ENCODE peak calls at places on chromosome 16, in seven cellular contexts. L is esophagus muscularis mucosa, F is A549, P is endothelial cell of umbilical vein, T is GM12878, E is body of pancreas, G is heart left ventricle. O is an unnamed sample.

GRCh38 chr16:12467418-12468210 is 336.1 kb downstream of the CPPED1 start:
- DNase-seq in L (no peak), F (no peak), P (no peak), T (no peak), E (no peak), G (no peak), O (no peak)

GRCh38 chr16:77788196-77789084 is at the start of gene VAT1L:
- DNase-seq in L (no peak), F (peak; percentile 42), P (peak; percentile 54), T (no peak), E (no peak), G (peak; percentile 33), O (peak; percentile 26)

GRCh38 chr16:15494231-15494630 is 59.8 kb downstream of the BMERB1 start:
- DNase-seq in L (no peak), F (no peak), P (no peak), T (no peak), E (no peak), G (no peak), O (no peak)

GRCh38 chr16:89096768-89097527 is 3.3 kb downstream of the ACSF3 start:
- DNase-seq in L (no peak), F (no peak), P (no peak), T (no peak), E (no peak), G (no peak), O (no peak)

GRCh38 chr16:70158261-70158939 is 15.2 kb upstream of the CLEC18C start:
- DNase-seq in L (peak; percentile 91), F (peak; percentile 12), P (peak; percentile 3), T (no peak), E (no peak), G (no peak), O (no peak)

GRCh38 chr16:69424935-69425784 is 741 bp downstream of the CYB5B start:
- DNase-seq in L (no peak), F (no peak), P (no peak), T (no peak), E (no peak), G (no peak), O (no peak)

GRCh38 chr16:4924593-4925378 is 12.2 kb downstream of the PPL start:
- DNase-seq in L (no peak), F (no peak), P (no peak), T (no peak), E (peak; percentile 72), G (no peak), O (no peak)

GRCh38 chr16:11401161-11402050 is 56.1 kb downstream of the RMI2 start:
- DNase-seq in L (no peak), F (no peak), P (no peak), T (no peak), E (peak; percentile 93), G (peak; percentile 71), O (peak; percentile 81)

GRCh38 chr16:31305219-31305618 is 45.4 kb downstream of the ITGAM start:
- DNase-seq in L (no peak), F (no peak), P (no peak), T (no peak), E (no peak), G (no peak), O (no peak)

GRCh38 chr16:16983545-16983944 is 487.2 kb downstream of the XYLT1 start:
- DNase-seq in L (no peak), F (no peak), P (no peak), T (no peak), E (no peak), G (no peak), O (no peak)

GRCh38 chr16:55655709-55656694 is at the start of gene SLC6A2:
- DNase-seq in L (no peak), F (no peak), P (no peak), T (no peak), E (no peak), G (peak; percentile 41), O (no peak)

GRCh38 chr16:7363397-7364053 is 30.9 kb downstream of the RBFOX1 start:
- DNase-seq in L (no peak), F (no peak), P (no peak), T (no peak), E (no peak), G (peak; percentile 76), O (no peak)

GRCh38 chr16:13995194-13995593 is 75.2 kb downstream of the ERCC4 start:
- DNase-seq in L (peak; percentile 31), F (no peak), P (no peak), T (no peak), E (no peak), G (no peak), O (no peak)

GRCh38 chr16:86222965-86223551 is 287.3 kb upstream of the FOXF1 start:
- DNase-seq in L (no peak), F (no peak), P (peak; percentile 10), T (no peak), E (no peak), G (no peak), O (no peak)

GRCh38 chr16:27718136-27718766 is 168.3 kb downstream of the KATNIP start:
- DNase-seq in L (no peak), F (no peak), P (no peak), T (no peak), E (peak; percentile 30), G (no peak), O (no peak)

GRCh38 chr16:25996052-25996451 is 304.3 kb downstream of the HS3ST4 start:
- DNase-seq in L (no peak), F (no peak), P (no peak), T (no peak), E (no peak), G (no peak), O (no peak)

GRCh38 chr16:56916571-56917403 is 15.2 kb upstream of the HERPUD1 start:
- DNase-seq in L (no peak), F (no peak), P (no peak), T (peak; percentile 77), E (no peak), G (no peak), O (no peak)

GRCh38 chr16:53839150-53839549 is 135.2 kb downstream of the FTO start:
- DNase-seq in L (no peak), F (no peak), P (no peak), T (no peak), E (no peak), G (no peak), O (no peak)

GRCh38 chr16:50677351-50677750 is 3.8 kb downstream of the SNX20 start:
- DNase-seq in L (no peak), F (no peak), P (no peak), T (no peak), E (no peak), G (no peak), O (no peak)

GRCh38 chr16:89505204-89506112 is 2.7 kb upstream of the SPG7 start:
- DNase-seq in L (peak; percentile 97), F (peak; percentile 86), P (peak; percentile 91), T (peak; percentile 88), E (peak; percentile 95), G (peak; percentile 95), O (peak; percentile 72)

GRCh38 chr16:11342021-11342855 is 3.0 kb upstream of the RMI2 start:
- DNase-seq in L (no peak), F (no peak), P (no peak), T (no peak), E (no peak), G (no peak), O (no peak)

GRCh38 chr16:65071371-65072311 is 50.2 kb downstream of the CDH11 start:
- DNase-seq in L (peak; percentile 91), F (no peak), P (peak; percentile 4), T (no peak), E (peak; percentile 12), G (peak; percentile 49), O (no peak)

GRCh38 chr16:84596801-84597517 is 20.9 kb downstream of the COTL1 start:
- DNase-seq in L (no peak), F (no peak), P (no peak), T (no peak), E (no peak), G (no peak), O (no peak)

GRCh38 chr16:81006472-81007311 is at the start of the genes CENPN and CMC2:
- DNase-seq in L (peak; percentile 100), F (peak; percentile 92), P (peak; percentile 99), T (peak; percentile 92), E (peak; percentile 100), G (peak; percentile 100), O (peak; percentile 88)
- TF ChIP-seq POLR2A in L (peak; percentile 76), F (peak; percentile 63), P (no peak), T (peak; percentile 84), E (peak; percentile 88), G (peak; percentile 74), O (peak; percentile 68)

DNA sequence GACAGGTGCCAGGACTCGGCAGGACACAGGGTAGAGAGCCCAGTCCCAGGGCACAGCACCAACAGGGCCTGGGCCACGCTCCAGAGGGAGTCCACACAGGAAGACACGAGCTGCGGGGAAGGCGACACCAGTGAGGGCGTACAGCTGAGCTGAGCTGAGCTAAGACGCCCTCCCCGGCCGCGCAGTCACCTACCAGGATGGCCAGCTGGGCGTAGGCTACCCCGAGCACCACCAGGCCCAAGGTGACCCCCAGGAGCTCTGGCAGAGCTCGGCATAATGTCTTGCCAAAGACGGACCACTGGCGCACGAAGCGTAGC is 42.7 kb downstream of the TSC2 start:
- DNase-seq in L (no peak), F (no peak), P (no peak), T (no peak), E (no peak), G (peak; percentile 55), O (no peak)
- TF ChIP-seq POLR2A in L (no peak), F (no peak), P (no peak), T (no peak), E (no peak), G (no peak), O (no peak)

DNA sequence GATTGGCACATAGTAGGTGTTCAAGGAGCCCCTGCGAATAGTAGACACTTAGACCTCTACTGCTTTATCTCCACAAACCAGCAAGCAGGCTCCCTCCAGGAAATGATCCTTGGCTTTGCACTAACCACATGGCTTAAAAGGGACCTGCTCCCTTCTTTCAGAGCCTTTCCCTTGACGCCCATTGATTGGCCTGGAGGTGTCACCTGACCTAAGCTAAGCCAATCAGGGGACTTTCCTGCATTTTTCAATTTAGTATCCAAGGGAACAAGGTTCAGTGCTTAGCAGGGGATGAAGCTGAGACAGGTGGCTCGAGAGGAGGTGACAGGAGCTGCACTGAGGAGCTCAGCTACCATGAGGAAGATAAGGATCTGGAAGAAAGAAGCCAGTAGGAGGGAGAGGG is 52.8 kb downstream of the CLEC19A start:
- DNase-seq in L (no peak), F (peak; percentile 22), P (no peak), T (no peak), E (no peak), G (no peak), O (no peak)
- TF ChIP-seq POLR2A in L (no peak), F (no peak), P (no peak), T (no peak), E (no peak), G (no peak), O (no peak)

DNA sequence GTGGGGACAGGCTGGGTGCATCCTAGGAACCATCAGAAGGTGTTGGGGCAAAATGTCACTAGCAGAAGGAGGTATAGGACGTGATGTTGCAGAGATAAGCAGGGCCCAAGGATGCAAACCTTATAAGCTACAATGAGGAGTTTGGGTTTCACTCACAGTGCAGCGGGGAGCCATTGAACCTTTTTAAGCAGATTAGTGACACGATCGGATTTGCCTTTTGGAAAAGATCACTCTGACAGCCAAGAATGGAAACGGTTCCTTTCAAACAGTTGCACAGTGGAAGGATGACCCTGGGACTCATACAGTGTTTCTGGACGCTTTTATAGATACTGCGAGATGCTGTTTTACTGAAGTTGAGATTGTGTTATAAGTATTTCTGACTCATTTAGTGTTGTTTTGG is 131.8 kb upstream of the CACNG3 start:
- DNase-seq in L (no peak), F (no peak), P (no peak), T (no peak), E (no peak), G (no peak), O (no peak)
- TF ChIP-seq POLR2A in L (no peak), F (no peak), P (no peak), T (no peak), E (no peak), G (no peak), O (no peak)